ENCODE peak calls at places on chromosomes 16 and 17, in six cellular contexts. M, W, Y, C, X and R are unnamed samples.

GRCh38 chr17:16516594-16517018 is 24.6 kb upstream of the LRRC75A start:
- DNase-seq in Y (peak), M (peak), W (no peak), C (no peak), X (peak), R (peak)

GRCh38 chr16:30982548-30983288 is 2.3 kb upstream of the HSD3B7 start:
- DNase-seq in C (no peak), W (no peak), Y (no peak), X (no peak), M (no peak), R (no peak)

GRCh38 chr17:31068291-31068690 is 26.5 kb upstream of the NF1 start:
- DNase-seq in W (peak), X (peak), M (peak), Y (peak), C (no peak), R (no peak)

GRCh38 chr16:87375426-87376135 is 8.0 kb downstream of the FBXO31 start:
- DNase-seq in Y (no peak), X (no peak), M (no peak), W (no peak), C (no peak), R (no peak)

GRCh38 chr16:86540894-86541293 is 14.1 kb downstream of the MTHFSD start:
- DNase-seq in W (no peak), C (no peak), X (no peak), M (no peak), Y (no peak), R (no peak)

GRCh38 chr16:51971184-51971583 is 575.8 kb downstream of the TOX3 start:
- DNase-seq in M (no peak), W (no peak), Y (peak), C (no peak), X (no peak), R (no peak)

GRCh38 chr17:77879226-77879895 is 79.1 kb upstream of the TNRC6C start:
- DNase-seq in W (no peak), X (no peak), C (no peak), M (no peak), Y (no peak), R (no peak)

GRCh38 chr16:85383836-85384825 is 229.0 kb upstream of the GSE1 start:
- DNase-seq in X (no peak), Y (no peak), W (no peak), C (no peak), M (no peak), R (no peak)

GRCh38 chr16:70428178-70428998 is 10.5 kb downstream of the ST3GAL2 start:
- DNase-seq in C (peak), Y (peak), W (peak), X (peak), M (peak), R (peak)

GRCh38 chr16:22071352-22071923 is 20.9 kb upstream of the VWA3A start:
- DNase-seq in W (no peak), M (no peak), X (no peak), Y (no peak), C (no peak), R (no peak)